ENCODE peak calls at places on chromosome 14, in five cellular contexts. O is tibial nerve, M is endothelial cell of umbilical vein, K is transverse colon, Z is A549. B is an unnamed sample. For H3K9me3, the result is how much of the 10 kb centered on the place peaks cover.

GRCh38 chr14:93049867-93050331 is 65.8 kb downstream of the ITPK1 start:
- DNase-seq in O (no peak), M (peak), K (no peak), Z (no peak), B (no peak)

GRCh38 chr14:98227000-98227726 is 1044.8 kb downstream of the BCL11B start:
- DNase-seq in Z (no peak), O (no peak), M (no peak), K (no peak), B (no peak)

GRCh38 chr14:47675489-47676300 is at the start of gene MDGA2:
- DNase-seq in K (no peak), O (no peak), M (no peak), Z (peak), B (peak)

GRCh38 chr14:96586921-96587822 is 85.0 kb downstream of the PAPOLA start:
- DNase-seq in K (no peak), M (no peak), Z (no peak), O (no peak), B (peak)

GRCh38 chr14:104940526-104941150 is 16.0 kb downstream of the PLD4 start:
- DNase-seq in Z (no peak), M (no peak), K (no peak), O (no peak), B (no peak)

GRCh38 chr14:102182901-102183619 is 43.4 kb downstream of the WDR20 start:
- DNase-seq in Z (no peak), O (no peak), K (no peak), M (no peak), B (no peak)

GRCh38 chr14:72740966-72741835 is 152.7 kb downstream of the DPF3 start:
- DNase-seq in Z (no peak), M (no peak), O (no peak), K (no peak), B (no peak)

GRCh38 chr14:95889236-95889979 is 12.8 kb downstream of the TUNAR start:
- DNase-seq in K (no peak), Z (no peak), M (no peak), O (no peak), B (no peak)

GRCh38 chr14:54493293-54493692 is 4.5 kb upstream of the GMFB start:
- DNase-seq in Z (no peak), M (no peak), O (no peak), K (peak), B (no peak)

GRCh38 chr14:55052259-55052930 is 948 bp downstream of the MAPK1IP1L start:
- DNase-seq in O (no peak), K (no peak), Z (peak), M (no peak), B (no peak)

GRCh38 chr14:46490150-46490769 is 161.3 kb downstream of the RPL10L start:
- DNase-seq in K (no peak), Z (no peak), O (no peak), M (peak), B (no peak)

GRCh38 chr14:60720962-60721330 is 3.2 kb downstream of the SIX4 start:
- DNase-seq in O (no peak), K (no peak), M (no peak), Z (no peak), B (no peak)

GRCh38 chr14:94404561-94404960 is 16.2 kb upstream of the SERPINA1 start:
- DNase-seq in K (no peak), M (no peak), O (no peak), Z (no peak), B (no peak)

GRCh38 chr14:91373591-91374245 is 43.9 kb downstream of the CCDC88C start:
- DNase-seq in Z (no peak), M (peak), O (no peak), K (no peak), B (no peak)

GRCh38 chr14:45679852-45680251 is 426.9 kb upstream of the MIS18BP1 start:
- DNase-seq in Z (no peak), M (peak), O (no peak), K (no peak), B (no peak)

GRCh38 chr14:77084991-77085390 is 13.1 kb upstream of the CIPC start:
- DNase-seq in O (no peak), Z (no peak), K (no peak), M (no peak), B (no peak)

GRCh38 chr14:61486930-61487495 is 165.6 kb downstream of the PRKCH start:
- DNase-seq in K (no peak), O (no peak), M (no peak), Z (no peak), B (no peak)

GRCh38 chr14:22579218-22579617 is 9.8 kb downstream of the DAD1 start:
- DNase-seq in Z (no peak), O (no peak), K (no peak), M (no peak), B (no peak)

GRCh38 chr14:105108516-105108864 is 43.3 kb upstream of the GPR132 start:
- DNase-seq in O (no peak), Z (no peak), M (no peak), K (no peak), B (no peak)

GRCh38 chr14:65302571-65303184 is 109.9 kb upstream of the FUT8 start:
- DNase-seq in M (no peak), O (no peak), Z (no peak), K (peak), B (no peak)

GRCh38 chr14:76050797-76051392 is 65.3 kb downstream of the IFT43 start:
- DNase-seq in K (peak), Z (peak), O (peak), M (peak), B (no peak)

GRCh38 chr14:29216774-29217232 is 450.2 kb downstream of the FOXG1 start:
- DNase-seq in M (no peak), Z (no peak), O (no peak), K (no peak), B (no peak)

GRCh38 chr14:65095633-65096205 is 6.6 kb downstream of the MAX start:
- DNase-seq in M (peak), K (peak), O (peak), Z (no peak), B (no peak)

GRCh38 chr14:91350813-91351507 is 66.7 kb downstream of the CCDC88C start:
- DNase-seq in Z (no peak), K (no peak), M (no peak), O (no peak), B (peak)

GRCh38 chr14:74616507-74616906 is 4.5 kb upstream of the LTBP2 start:
- DNase-seq in K (no peak), O (no peak), Z (peak), M (peak), B (peak)

GRCh38 chr14:68042591-68043210 is 223.1 kb downstream of the RAD51B start:
- DNase-seq in K (no peak), O (no peak), M (no peak), Z (no peak), B (no peak)

GRCh38 chr14:45610303-45610702 is 357.3 kb upstream of the MIS18BP1 start:
- DNase-seq in O (no peak), Z (no peak), K (no peak), M (peak), B (no peak)

GRCh38 chr14:63203618-63204406 is 431 bp upstream of the RHOJ start:
- DNase-seq in O (peak), Z (no peak), K (peak), M (peak), B (peak)

GRCh38 chr14:95023886-95024285 is 133.4 kb downstream of the DICER1 start:
- DNase-seq in K (no peak), M (no peak), O (no peak), Z (no peak), B (no peak)

GRCh38 chr14:100159107-100159864 is at the start of gene DEGS2:
- DNase-seq in K (peak), O (no peak), Z (peak), M (no peak), B (peak)

GRCh38 chr14:29616922-29617321 is 310.7 kb downstream of the PRKD1 start:
- DNase-seq in Z (no peak), M (no peak), K (no peak), O (no peak), B (no peak)

GRCh38 chr14:61875483-61875882 is 113.3 kb downstream of the SNAPC1 start:
- DNase-seq in Z (no peak), M (no peak), K (no peak), O (no peak), B (no peak)

GRCh38 chr14:74223016-74223415 is 16.2 kb upstream of the VSX2 start:
- DNase-seq in Z (no peak), K (no peak), M (no peak), O (no peak), B (no peak)

GRCh38 chr14:101719708-101720107 is 41.8 kb upstream of the PPP2R5C start:
- DNase-seq in K (no peak), M (no peak), Z (no peak), O (no peak), B (peak)

GRCh38 chr14:104561661-104562495 is 17.7 kb upstream of the C14orf180 start:
- DNase-seq in K (no peak), O (no peak), Z (no peak), M (no peak), B (no peak)

GRCh38 chr14:93686313-93686712 is 102.0 kb downstream of the PRIMA1 start:
- DNase-seq in O (no peak), M (no peak), K (no peak), Z (no peak), B (no peak)

GRCh38 chr14:22641851-22642250 is 2.3 kb downstream of the OR6J1 start:
- DNase-seq in O (no peak), M (no peak), K (peak), Z (peak), B (no peak)

GRCh38 chr14:72723741-72724530 is 170.0 kb downstream of the DPF3 start:
- DNase-seq in O (peak), Z (no peak), M (peak), K (no peak), B (no peak)

GRCh38 chr14:102255401-102256190 is 49.4 kb downstream of the MOK start:
- DNase-seq in Z (peak), K (no peak), M (no peak), O (no peak), B (no peak)

DNA sequence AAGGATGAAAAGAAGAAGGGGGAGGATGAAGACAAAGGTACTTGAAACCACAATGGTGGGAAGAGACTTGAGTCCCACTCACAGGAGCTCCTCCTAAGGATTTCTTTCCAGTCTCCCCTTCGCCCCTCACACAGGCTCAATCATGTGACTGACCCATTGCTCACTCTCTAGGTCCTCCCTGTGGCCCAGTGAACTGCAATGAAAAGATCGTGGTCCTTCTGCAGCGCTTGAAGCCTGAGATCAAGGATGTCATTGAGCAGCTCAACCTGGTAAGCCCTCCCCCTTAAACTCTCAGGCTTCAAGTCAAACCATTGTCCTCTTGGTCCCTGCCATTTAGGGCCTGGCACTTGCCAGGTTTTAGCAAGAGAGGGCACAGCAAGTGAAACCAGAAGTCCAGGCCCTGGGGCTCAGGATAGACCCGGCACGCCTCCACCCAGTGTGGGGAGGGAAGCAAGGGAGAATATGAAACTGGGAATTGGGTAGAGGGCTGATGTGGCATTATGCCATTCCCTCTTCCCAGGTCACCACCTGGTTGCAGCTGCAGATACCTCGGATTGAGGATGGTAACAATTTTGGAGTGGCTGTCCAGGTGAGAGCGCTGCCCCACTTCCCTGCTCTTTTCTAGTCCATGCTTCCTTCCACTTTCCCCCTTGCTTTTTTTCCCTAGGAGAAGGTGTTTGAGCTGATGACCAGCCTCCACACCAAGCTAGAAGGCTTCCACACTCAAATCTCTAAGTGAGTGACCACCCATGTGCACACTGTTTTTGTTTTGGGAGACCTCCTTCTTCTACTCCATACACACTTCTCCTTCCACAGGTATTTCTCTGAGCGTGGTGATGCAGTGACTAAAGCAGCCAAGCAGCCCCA is 1.8 kb downstream of the PSME1 start:
- DNase-seq in Z (no peak), K (no peak), M (no peak), O (no peak), B (peak)
- TF ChIP-seq POLR2A in Z (no peak), K (no peak), M (no peak), O (no peak), B (no peak)

GRCh38 chr14:71408362-71409035 is 501.2 kb downstream of the PCNX1 start:
- DNase-seq in Z (no peak), K (no peak), O (no peak), M (no peak), B (no peak)

GRCh38 chr14:71410578-71411279 is 503.5 kb downstream of the PCNX1 start:
- DNase-seq in M (no peak), O (no peak), K (no peak), Z (no peak), B (no peak)

GRCh38 chr14:71414631-71415403 is 507.6 kb downstream of the PCNX1 start:
- DNase-seq in K (no peak), Z (no peak), O (no peak), M (no peak), B (no peak)

GRCh38 chr14:71411766-71412165 is 504.5 kb downstream of the PCNX1 start:
- DNase-seq in Z (no peak), O (no peak), M (no peak), K (no peak), B (no peak)

GRCh38 chr14:71411280-71411595 is 504.0 kb downstream of the PCNX1 start:
- DNase-seq in K (no peak), O (no peak), M (no peak), Z (no peak), B (no peak)
- H3K27ac ChIP-seq in K (no peak), O (no peak), M (no peak), Z (no peak), B (peak)

DNA sequence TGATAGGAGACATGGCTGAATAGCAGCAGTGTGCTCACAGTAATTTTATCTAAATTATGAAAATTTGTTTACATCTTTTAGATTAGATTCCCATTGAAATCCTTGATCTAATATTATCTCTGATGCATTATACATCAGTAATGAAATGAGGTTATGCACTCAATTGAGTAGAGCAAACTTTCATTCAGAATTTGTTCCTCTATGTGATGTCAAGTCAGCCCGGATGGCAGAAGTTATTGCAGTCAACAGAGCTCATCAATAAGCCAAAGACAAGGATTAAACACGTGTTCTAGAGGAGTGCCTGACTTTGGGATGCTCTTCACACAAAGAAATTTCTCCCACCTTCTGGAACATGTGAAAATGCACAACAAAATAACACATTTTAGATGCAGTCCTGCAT is 688.8 kb downstream of the TMEM121 start:
- DNase-seq in K (no peak), Z (no peak), O (no peak), M (no peak), B (no peak)
- H3K9me3 ChIP-seq in K (under half), Z (under half), O (under half), M (under half), B (under half)

GRCh38 chr14:38208825-38209562 is 1.3 kb downstream of the SSTR1 start:
- DNase-seq in O (no peak), K (peak), Z (no peak), M (peak), B (peak)
- TF ChIP-seq POLR2A in O (no peak), K (peak), Z (no peak), M (no peak), B (no peak)

GRCh38 chr14:103428732-103429556 is 43.7 kb downstream of the MARK3 start:
- DNase-seq in Z (no peak), M (peak), K (no peak), O (no peak), B (no peak)
- H3K27ac ChIP-seq in Z (no peak), M (no peak), K (no peak), O (no peak), B (peak)

GRCh38 chr14:20177433-20177974 is 13.2 kb upstream of the OR11G2 start:
- DNase-seq in K (no peak), O (no peak), M (no peak), Z (no peak), B (no peak)
- H3K9me3 ChIP-seq in K (under half), O (under half), M (under half), Z (under half), B (under half)

DNA sequence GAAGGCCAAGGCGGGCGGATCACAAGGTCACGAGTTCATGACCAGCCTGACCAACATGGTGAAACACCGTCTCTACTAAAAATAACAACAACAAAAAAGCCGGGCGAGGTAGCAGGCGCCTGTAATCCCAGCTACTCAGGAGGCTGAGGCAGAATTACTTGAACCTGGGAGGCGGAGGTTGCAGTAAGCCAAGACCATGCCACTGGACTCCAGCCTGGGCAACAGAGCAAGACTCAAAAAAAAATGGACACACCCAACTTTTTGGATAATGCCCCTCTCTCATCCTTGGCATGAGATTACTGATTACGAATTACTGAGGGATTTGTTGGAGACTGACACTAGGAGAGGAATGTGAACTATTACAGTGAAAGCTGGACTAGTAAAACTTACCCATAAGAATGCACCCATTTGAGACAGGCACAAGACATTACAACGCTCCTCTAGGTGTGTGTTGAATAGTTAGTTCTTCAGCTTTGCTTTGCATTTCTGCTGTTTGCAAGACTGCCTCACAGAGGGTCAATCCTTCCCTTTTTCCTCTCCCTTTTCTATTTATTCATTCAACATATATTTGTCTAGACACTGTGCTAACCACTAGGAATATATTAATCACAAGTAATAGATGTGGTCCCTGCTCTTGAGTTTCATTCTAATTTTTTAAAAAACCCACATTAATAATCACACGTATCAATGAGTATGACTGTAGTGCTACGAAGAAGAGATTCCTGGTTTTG is 46.0 kb upstream of the OR5AU1 start:
- DNase-seq in O (no peak), M (no peak), K (no peak), Z (no peak), B (no peak)
- TF ChIP-seq POLR2A in O (no peak), M (peak), K (no peak), Z (no peak), B (no peak)

GRCh38 chr14:69652942-69653680 is 41.7 kb downstream of the SUSD6 start:
- DNase-seq in O (peak), K (peak), M (no peak), Z (no peak), B (peak)

GRCh38 chr14:69654109-69654508 is 42.7 kb downstream of the SUSD6 start:
- DNase-seq in Z (no peak), O (no peak), K (peak), M (no peak), B (no peak)

GRCh38 chr14:69651653-69652052 is 40.3 kb downstream of the SUSD6 start:
- DNase-seq in O (no peak), Z (no peak), M (no peak), K (no peak), B (no peak)

GRCh38 chr14:69648480-69649414 is 37.4 kb downstream of the SUSD6 start:
- DNase-seq in M (peak), Z (peak), O (no peak), K (no peak), B (no peak)

GRCh38 chr14:69650948-69651369 is 39.6 kb downstream of the SUSD6 start:
- DNase-seq in M (peak), Z (no peak), O (no peak), K (no peak), B (no peak)
- H3K27ac ChIP-seq in M (peak), Z (peak), O (no peak), K (peak), B (peak)

GRCh38 chr14:39547845-39548244 is 115.6 kb upstream of the FBXO33 start:
- DNase-seq in M (no peak), Z (no peak), K (no peak), O (no peak), B (no peak)
- H3K9me3 ChIP-seq in M (under half), Z (under half), K (under half), O (under half), B (under half)

DNA sequence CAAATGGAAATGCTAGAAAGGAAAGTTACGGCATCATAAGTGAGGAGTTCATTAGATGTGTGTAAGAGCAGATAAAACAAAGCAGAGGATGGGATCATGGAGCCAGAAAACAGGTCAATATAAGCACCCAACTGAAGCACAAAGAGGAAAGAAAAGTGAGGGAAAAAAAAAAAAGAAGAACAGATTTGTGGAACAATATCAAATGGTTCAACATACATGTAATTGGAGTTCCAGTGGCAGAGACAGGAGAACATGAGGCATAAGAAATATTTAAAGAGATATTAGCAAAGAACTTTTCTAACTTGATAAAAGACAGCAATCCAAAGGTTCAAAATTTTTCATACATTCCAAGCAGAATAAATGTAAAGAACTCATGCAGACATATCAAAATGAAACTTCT is 54.1 kb downstream of the SPTSSA start:
- DNase-seq in K (no peak), M (no peak), O (no peak), Z (no peak), B (no peak)
- TF ChIP-seq POLR2A in K (no peak), M (no peak), O (no peak), Z (no peak), B (no peak)

B was measured in spleen.